ENCODE peak calls at places on chromosomes 5 and 9, in eight cellular contexts. K is bronchial epithelial cell, Q is breast epithelium, X is sigmoid colon, B is IMR-90, M is GM23338, U is tibial artery, L is pancreas. O is an unnamed sample.

GRCh38 chr9:136203406-136204085 is 1.4 kb downstream of the LHX3 start:
- DNase-seq in K (no peak), Q (no peak), X (no peak), B (no peak), M (no peak), U (no peak), L (no peak), O (no peak)

GRCh38 chr9:28001096-28001495 is 427.8 kb upstream of the C9orf72 start:
- DNase-seq in K (no peak), Q (no peak), X (no peak), B (no peak), M (peak; percentile 27), U (no peak), L (no peak), O (no peak)

GRCh38 chr5:27818888-27819287 is 780.5 kb upstream of the CDH9 start:
- DNase-seq in K (no peak), Q (no peak), X (no peak), B (no peak), M (no peak), U (no peak), L (no peak), O (no peak)

GRCh38 chr5:134053840-134054338 is 49.1 kb upstream of the VDAC1 start:
- DNase-seq in K (peak; percentile 13), Q (peak; percentile 85), X (no peak), B (peak; percentile 8), M (peak; percentile 37), U (no peak), L (no peak), O (no peak)

GRCh38 chr9:116555102-116555501 is 132.0 kb upstream of the TRIM32 start:
- DNase-seq in K (no peak), Q (no peak), X (peak; percentile 73), B (no peak), M (no peak), U (no peak), L (no peak), O (no peak)

GRCh38 chr9:93060746-93061259 is 2.3 kb downstream of the SUSD3 start:
- DNase-seq in K (no peak), Q (no peak), X (no peak), B (peak; percentile 41), M (no peak), U (no peak), L (no peak), O (no peak)

GRCh38 chr5:32193591-32193990 is 19.5 kb upstream of the GOLPH3 start:
- DNase-seq in K (peak; percentile 39), Q (peak; percentile 87), X (peak; percentile 94), B (peak; percentile 77), M (no peak), U (peak; percentile 95), L (peak; percentile 95), O (peak; percentile 83)

GRCh38 chr9:8725635-8726034 is 926.1 kb upstream of the DMAC1 start:
- DNase-seq in K (no peak), Q (no peak), X (no peak), B (no peak), M (no peak), U (no peak), L (no peak), O (no peak)

GRCh38 chr5:102138243-102138653 is 157.8 kb downstream of the SLCO4C1 start:
- DNase-seq in K (no peak), Q (no peak), X (no peak), B (no peak), M (no peak), U (no peak), L (no peak), O (no peak)

GRCh38 chr5:135974019-135974600 is 19.3 kb upstream of the LECT2 start:
- DNase-seq in K (no peak), Q (no peak), X (no peak), B (no peak), M (no peak), U (no peak), L (no peak), O (no peak)

GRCh38 chr9:92489209-92489608 is 6.9 kb upstream of the ASPN start:
- DNase-seq in K (peak; percentile 31), Q (no peak), X (no peak), B (peak; percentile 62), M (no peak), U (no peak), L (no peak), O (no peak)

DNA sequence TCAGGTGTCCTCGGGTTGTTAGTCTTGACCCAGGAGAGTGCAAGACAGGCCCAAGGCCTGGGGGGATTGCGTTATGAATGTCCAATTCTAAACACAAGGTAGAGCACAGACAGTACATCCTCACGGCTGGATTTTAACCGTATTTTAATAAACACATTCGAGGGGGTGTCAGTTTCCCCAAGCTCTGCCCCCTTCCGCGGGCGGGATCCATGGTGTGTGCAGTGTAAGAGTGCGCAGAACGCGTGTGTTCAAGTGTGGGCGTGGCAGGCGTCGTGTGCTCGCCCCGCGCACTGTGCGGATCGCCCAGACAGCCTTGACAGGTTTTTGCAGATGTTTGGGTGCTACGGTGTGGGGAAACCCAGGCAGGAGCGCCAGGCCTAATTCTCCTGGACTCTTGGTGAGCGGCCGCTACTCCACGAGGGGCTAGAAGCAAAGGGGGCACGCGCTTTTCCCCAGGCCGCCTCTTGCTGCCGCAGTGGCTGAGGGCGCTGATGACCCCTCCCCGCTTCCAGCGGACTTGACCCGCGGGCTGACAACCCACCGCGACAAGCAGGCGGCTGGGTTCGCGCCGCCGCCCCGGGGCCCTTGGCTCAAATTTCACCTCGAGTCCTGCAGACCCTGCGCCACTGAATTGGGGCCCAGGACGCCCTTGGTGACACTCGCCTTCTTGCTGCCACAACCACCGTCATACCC is 6.0 kb upstream of the DMRT3 start:
- DNase-seq in K (no peak), Q (no peak), X (no peak), B (no peak), M (peak; percentile 65), U (no peak), L (no peak), O (no peak)
- H3K27me3 ChIP-seq in K (peaks cover 11% of the 10 kb centered on the region), Q (peaks cover 99% of the 10 kb centered on the region), X (peaks cover 66% of the 10 kb centered on the region), B (peaks cover 76% of the 10 kb centered on the region), M (peaks cover 97% of the 10 kb centered on the region), U (no peaks in the 10 kb centered on the region), L (peaks cover 83% of the 10 kb centered on the region), O (peaks cover 100% of the 10 kb centered on the region)

GRCh38 chr9:35559792-35560530 is 45.1 kb upstream of the TESK1 start:
- DNase-seq in K (no peak), Q (no peak), X (no peak), B (no peak), M (no peak), U (no peak), L (no peak), O (no peak)
- H3K4me3 ChIP-seq in K (no peak overlapping the region), Q (no peak overlapping the region), X (no peak overlapping the region), B (no peak overlapping the region), M (no peak overlapping the region), U (no peak overlapping the region), L (no peak overlapping the region), O (no peak overlapping the region)

GRCh38 chr9:101027733-101028345 is 688 bp upstream of the PLPPR1 start:
- DNase-seq in K (no peak), Q (no peak), X (no peak), B (no peak), M (no peak), U (no peak), L (no peak), O (no peak)
- H3K27me3 ChIP-seq in K (peaks cover 17% of the 10 kb centered on the region), Q (peaks cover 15% of the 10 kb centered on the region), X (peaks cover 13% of the 10 kb centered on the region), B (peaks cover 11% of the 10 kb centered on the region), M (peaks cover 70% of the 10 kb centered on the region), U (no peaks in the 10 kb centered on the region), L (no peaks in the 10 kb centered on the region), O (peaks cover 15% of the 10 kb centered on the region)

DNA sequence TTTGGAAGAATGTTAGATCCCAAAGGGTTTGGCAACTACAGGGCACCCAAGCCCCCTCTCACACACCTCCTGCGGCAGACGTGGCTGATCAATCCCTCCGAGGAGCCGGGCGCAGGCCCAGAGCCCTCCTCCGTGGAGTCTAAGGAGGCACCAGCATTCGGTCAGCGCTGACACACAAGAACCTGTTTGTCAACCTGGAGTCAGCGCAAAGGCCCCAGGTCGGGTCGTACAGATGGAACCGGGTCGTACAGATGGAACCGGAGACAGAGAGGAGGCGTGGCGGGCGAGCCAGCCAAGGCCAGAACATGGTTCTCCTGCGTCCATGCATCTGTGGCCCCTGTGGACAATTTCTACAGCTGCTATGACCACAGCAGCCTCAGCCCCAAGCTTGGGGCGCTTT is 125.0 kb upstream of the SARDH start:
- DNase-seq in K (no peak), Q (no peak), X (no peak), B (no peak), M (no peak), U (no peak), L (no peak), O (no peak)
- H3K4me3 ChIP-seq in K (no peak overlapping the region), Q (peak overlapping the region; percentile 23), X (peak overlapping the region; percentile 19), B (no peak overlapping the region), M (no peak overlapping the region), U (no peak overlapping the region), L (no peak overlapping the region), O (no peak overlapping the region)

GRCh38 chr9:36815023-36815422 is 219.0 kb downstream of the PAX5 start:
- DNase-seq in K (no peak), Q (no peak), X (no peak), B (no peak), M (no peak), U (no peak), L (no peak), O (no peak)

GRCh38 chr9:36812556-36812955 is 221.5 kb downstream of the PAX5 start:
- DNase-seq in K (no peak), Q (no peak), X (peak; percentile 20), B (no peak), M (no peak), U (no peak), L (no peak), O (no peak)

GRCh38 chr9:36815566-36816348 is 218.3 kb downstream of the PAX5 start:
- DNase-seq in K (no peak), Q (no peak), X (no peak), B (no peak), M (no peak), U (no peak), L (no peak), O (no peak)

GRCh38 chr9:36817160-36817834 is 216.8 kb downstream of the PAX5 start:
- DNase-seq in K (no peak), Q (no peak), X (no peak), B (no peak), M (no peak), U (no peak), L (no peak), O (no peak)

GRCh38 chr9:36813149-36813548 is 220.9 kb downstream of the PAX5 start:
- DNase-seq in K (no peak), Q (no peak), X (no peak), B (no peak), M (no peak), U (no peak), L (no peak), O (no peak)
- H3K27me3 ChIP-seq in K (no peaks in the 10 kb centered on the region), Q (peaks cover 25% of the 10 kb centered on the region), X (no peaks in the 10 kb centered on the region), B (peaks cover 20% of the 10 kb centered on the region), M (peaks cover 14% of the 10 kb centered on the region), U (no peaks in the 10 kb centered on the region), L (no peaks in the 10 kb centered on the region), O (no peaks in the 10 kb centered on the region)

GRCh38 chr9:33445389-33445881 is 2.0 kb downstream of the AQP3 start:
- DNase-seq in K (no peak), Q (peak; percentile 30), X (no peak), B (no peak), M (no peak), U (no peak), L (peak; percentile 80), O (no peak)
- H3K4me3 ChIP-seq in K (peak overlapping the region; percentile 48), Q (peak overlapping the region; percentile 29), X (no peak overlapping the region), B (no peak overlapping the region), M (no peak overlapping the region), U (no peak overlapping the region), L (peak overlapping the region; percentile 61), O (no peak overlapping the region)